ENCODE peak calls at places on chromosome 3, in ten cellular contexts. One of them, this sample, is unnamed.

GRCh38 chr3:45064512-45065372 is 38.6 kb downstream of the CLEC3B start:
- DNase-seq in psoas muscle: no peak
- DNase-seq in uterus: no peak
- DNase-seq in heart left ventricle: no peak
- DNase-seq in epithelial cell of esophagus: peak; percentile 53
- DNase-seq in AG10803: peak; percentile 74
- DNase-seq in BJ: peak; percentile 41
- DNase-seq in foreskin fibroblast: peak; percentile 78
- DNase-seq in cardiac muscle cell: peak; percentile 88
- DNase-seq in AG04450: peak; percentile 41
- DNase-seq in this sample: peak; percentile 43

GRCh38 chr3:197482001-197482400 is 73.8 kb downstream of the BDH1 start:
- DNase-seq in AG10803: no peak
- DNase-seq in BJ: no peak
- DNase-seq in uterus: no peak
- DNase-seq in foreskin fibroblast: peak; percentile 58
- DNase-seq in AG04450: no peak
- DNase-seq in epithelial cell of esophagus: peak; percentile 71
- DNase-seq in heart left ventricle: no peak
- DNase-seq in psoas muscle: no peak
- DNase-seq in cardiac muscle cell: no peak
- DNase-seq in this sample: no peak

GRCh38 chr3:64685331-64685799 is 2.4 kb downstream of the ADAMTS9 start:
- DNase-seq in AG04450: no peak
- DNase-seq in BJ: no peak
- DNase-seq in epithelial cell of esophagus: no peak
- DNase-seq in cardiac muscle cell: peak; percentile 72
- DNase-seq in AG10803: peak; percentile 50
- DNase-seq in psoas muscle: no peak
- DNase-seq in foreskin fibroblast: peak; percentile 67
- DNase-seq in heart left ventricle: peak; percentile 72
- DNase-seq in uterus: peak; percentile 72
- DNase-seq in this sample: no peak

GRCh38 chr3:55402886-55403605 is 84.1 kb downstream of the WNT5A start:
- DNase-seq in uterus: no peak
- DNase-seq in epithelial cell of esophagus: no peak
- DNase-seq in BJ: no peak
- DNase-seq in heart left ventricle: no peak
- DNase-seq in psoas muscle: no peak
- DNase-seq in foreskin fibroblast: peak; percentile 65
- DNase-seq in AG10803: no peak
- DNase-seq in cardiac muscle cell: no peak
- DNase-seq in AG04450: no peak
- DNase-seq in this sample: no peak

GRCh38 chr3:152405915-152406802 is 137.4 kb downstream of the MBNL1 start:
- DNase-seq in BJ: peak; percentile 95
- DNase-seq in epithelial cell of esophagus: peak; percentile 87
- DNase-seq in AG04450: peak; percentile 59
- DNase-seq in heart left ventricle: no peak
- DNase-seq in foreskin fibroblast: peak; percentile 81
- DNase-seq in uterus: no peak
- DNase-seq in psoas muscle: no peak
- DNase-seq in AG10803: peak; percentile 97
- DNase-seq in cardiac muscle cell: peak; percentile 92
- DNase-seq in this sample: peak; percentile 39

GRCh38 chr3:193614430-193614829 is 21.4 kb downstream of the OPA1 start:
- DNase-seq in cardiac muscle cell: no peak
- DNase-seq in heart left ventricle: no peak
- DNase-seq in uterus: no peak
- DNase-seq in AG04450: no peak
- DNase-seq in foreskin fibroblast: no peak
- DNase-seq in psoas muscle: no peak
- DNase-seq in AG10803: no peak
- DNase-seq in epithelial cell of esophagus: no peak
- DNase-seq in BJ: no peak
- DNase-seq in this sample: no peak

GRCh38 chr3:134622803-134623365 is 27.9 kb downstream of the KY start:
- DNase-seq in epithelial cell of esophagus: no peak
- DNase-seq in heart left ventricle: no peak
- DNase-seq in AG10803: no peak
- DNase-seq in AG04450: no peak
- DNase-seq in foreskin fibroblast: no peak
- DNase-seq in uterus: no peak
- DNase-seq in BJ: no peak
- DNase-seq in psoas muscle: no peak
- DNase-seq in cardiac muscle cell: no peak
- DNase-seq in this sample: no peak

GRCh38 chr3:62538706-62539356 is 165.5 kb upstream of the FEZF2 start:
- DNase-seq in heart left ventricle: no peak
- DNase-seq in psoas muscle: no peak
- DNase-seq in uterus: no peak
- DNase-seq in AG04450: no peak
- DNase-seq in foreskin fibroblast: no peak
- DNase-seq in BJ: no peak
- DNase-seq in AG10803: no peak
- DNase-seq in epithelial cell of esophagus: no peak
- DNase-seq in cardiac muscle cell: no peak
- DNase-seq in this sample: no peak

GRCh38 chr3:50655009-50655830 is 19.5 kb upstream of the DOCK3 start:
- DNase-seq in BJ: no peak
- DNase-seq in uterus: no peak
- DNase-seq in epithelial cell of esophagus: peak; percentile 61
- DNase-seq in cardiac muscle cell: no peak
- DNase-seq in AG10803: no peak
- DNase-seq in AG04450: no peak
- DNase-seq in heart left ventricle: no peak
- DNase-seq in foreskin fibroblast: peak; percentile 69
- DNase-seq in psoas muscle: peak; percentile 31
- DNase-seq in this sample: no peak

GRCh38 chr3:3165241-3165640 is 14.2 kb downstream of the CRBN start:
- DNase-seq in psoas muscle: no peak
- DNase-seq in AG10803: no peak
- DNase-seq in BJ: no peak
- DNase-seq in foreskin fibroblast: no peak
- DNase-seq in uterus: no peak
- DNase-seq in AG04450: no peak
- DNase-seq in epithelial cell of esophagus: peak; percentile 24
- DNase-seq in heart left ventricle: no peak
- DNase-seq in cardiac muscle cell: no peak
- DNase-seq in this sample: no peak

GRCh38 chr3:153072856-153073255 is 89.2 kb upstream of the RAP2B start:
- DNase-seq in heart left ventricle: no peak
- DNase-seq in foreskin fibroblast: no peak
- DNase-seq in epithelial cell of esophagus: no peak
- DNase-seq in AG04450: no peak
- DNase-seq in uterus: no peak
- DNase-seq in AG10803: no peak
- DNase-seq in BJ: no peak
- DNase-seq in psoas muscle: no peak
- DNase-seq in cardiac muscle cell: no peak
- DNase-seq in this sample: no peak

GRCh38 chr3:46988616-46989015 is 9.2 kb downstream of the NBEAL2 start:
- DNase-seq in BJ: no peak
- DNase-seq in uterus: no peak
- DNase-seq in AG10803: no peak
- DNase-seq in psoas muscle: peak; percentile 30
- DNase-seq in foreskin fibroblast: no peak
- DNase-seq in epithelial cell of esophagus: no peak
- DNase-seq in heart left ventricle: no peak
- DNase-seq in cardiac muscle cell: no peak
- DNase-seq in AG04450: no peak
- DNase-seq in this sample: no peak
- H3K4me3 ChIP-seq in BJ: no peak overlapping the region
- H3K4me3 ChIP-seq in uterus: no peak overlapping the region
- H3K4me3 ChIP-seq in AG10803: no peak overlapping the region
- H3K4me3 ChIP-seq in psoas muscle: no peak overlapping the region
- H3K4me3 ChIP-seq in foreskin fibroblast: no peak overlapping the region
- H3K4me3 ChIP-seq in epithelial cell of esophagus: no peak overlapping the region
- H3K4me3 ChIP-seq in heart left ventricle: no peak overlapping the region
- H3K4me3 ChIP-seq in cardiac muscle cell: no peak overlapping the region
- H3K4me3 ChIP-seq in AG04450: no peak overlapping the region
- H3K4me3 ChIP-seq in this sample: no peak overlapping the region

DNA sequence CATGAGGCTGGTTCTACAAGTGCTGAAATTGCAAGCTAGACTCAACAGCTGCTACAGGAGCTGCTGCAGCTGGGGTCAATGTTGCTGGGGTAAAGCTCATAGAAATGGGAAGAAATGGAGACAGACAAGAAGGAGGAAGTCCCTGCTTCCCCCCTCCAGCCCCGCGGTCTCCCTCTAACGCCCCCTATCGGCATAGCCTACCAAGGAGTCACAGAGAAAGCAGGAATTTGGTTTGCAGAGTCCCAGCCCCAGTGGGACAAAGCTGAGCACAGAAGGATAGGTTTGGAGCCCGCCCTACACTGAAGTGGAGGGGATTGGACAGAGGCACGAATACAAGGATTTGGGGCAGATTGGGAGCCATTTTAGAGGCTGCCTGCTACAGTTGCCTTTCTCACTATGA is 176.9 kb upstream of the ANKRD28 start:
- DNase-seq in foreskin fibroblast: no peak
- DNase-seq in epithelial cell of esophagus: no peak
- DNase-seq in cardiac muscle cell: no peak
- DNase-seq in AG04450: no peak
- DNase-seq in AG10803: no peak
- DNase-seq in psoas muscle: no peak
- DNase-seq in heart left ventricle: no peak
- DNase-seq in BJ: no peak
- DNase-seq in uterus: no peak
- DNase-seq in this sample: no peak
- TF ChIP-seq CTCF in foreskin fibroblast: no peak
- TF ChIP-seq CTCF in epithelial cell of esophagus: peak; percentile 2
- TF ChIP-seq CTCF in cardiac muscle cell: no peak
- TF ChIP-seq CTCF in AG04450: peak; percentile 10
- TF ChIP-seq CTCF in AG10803: no peak
- TF ChIP-seq CTCF in psoas muscle: no peak
- TF ChIP-seq CTCF in heart left ventricle: no peak
- TF ChIP-seq CTCF in BJ: peak; percentile 15
- TF ChIP-seq CTCF in uterus: no peak
- TF ChIP-seq CTCF in this sample: peak; percentile 56

GRCh38 chr3:189899186-189899585 is 221.5 kb downstream of the P3H2 start:
- DNase-seq in heart left ventricle: no peak
- DNase-seq in cardiac muscle cell: no peak
- DNase-seq in psoas muscle: no peak
- DNase-seq in AG04450: no peak
- DNase-seq in AG10803: no peak
- DNase-seq in uterus: no peak
- DNase-seq in epithelial cell of esophagus: peak; percentile 52
- DNase-seq in foreskin fibroblast: no peak
- DNase-seq in BJ: no peak
- DNase-seq in this sample: no peak

GRCh38 chr3:189903562-189904250 is 217.0 kb downstream of the P3H2 start:
- DNase-seq in AG10803: no peak
- DNase-seq in AG04450: no peak
- DNase-seq in epithelial cell of esophagus: no peak
- DNase-seq in psoas muscle: no peak
- DNase-seq in BJ: no peak
- DNase-seq in uterus: no peak
- DNase-seq in foreskin fibroblast: no peak
- DNase-seq in cardiac muscle cell: peak; percentile 45
- DNase-seq in heart left ventricle: no peak
- DNase-seq in this sample: no peak

GRCh38 chr3:189902230-189903186 is 218.2 kb downstream of the P3H2 start:
- DNase-seq in AG10803: peak; percentile 16
- DNase-seq in heart left ventricle: no peak
- DNase-seq in epithelial cell of esophagus: peak; percentile 41
- DNase-seq in AG04450: no peak
- DNase-seq in psoas muscle: no peak
- DNase-seq in foreskin fibroblast: no peak
- DNase-seq in BJ: no peak
- DNase-seq in uterus: no peak
- DNase-seq in cardiac muscle cell: no peak
- DNase-seq in this sample: no peak

GRCh38 chr3:189900578-189900977 is 220.1 kb downstream of the P3H2 start:
- DNase-seq in foreskin fibroblast: no peak
- DNase-seq in epithelial cell of esophagus: peak; percentile 88
- DNase-seq in uterus: no peak
- DNase-seq in AG04450: no peak
- DNase-seq in AG10803: no peak
- DNase-seq in cardiac muscle cell: no peak
- DNase-seq in heart left ventricle: no peak
- DNase-seq in BJ: no peak
- DNase-seq in psoas muscle: no peak
- DNase-seq in this sample: no peak

GRCh38 chr3:189901481-189901880 is 219.2 kb downstream of the P3H2 start:
- DNase-seq in cardiac muscle cell: no peak
- DNase-seq in BJ: no peak
- DNase-seq in heart left ventricle: no peak
- DNase-seq in AG10803: no peak
- DNase-seq in foreskin fibroblast: no peak
- DNase-seq in AG04450: no peak
- DNase-seq in psoas muscle: no peak
- DNase-seq in uterus: no peak
- DNase-seq in epithelial cell of esophagus: no peak
- DNase-seq in this sample: no peak
- H3K4me3 ChIP-seq in cardiac muscle cell: no peak overlapping the region
- H3K4me3 ChIP-seq in BJ: no peak overlapping the region
- H3K4me3 ChIP-seq in heart left ventricle: no peak overlapping the region
- H3K4me3 ChIP-seq in AG10803: no peak overlapping the region
- H3K4me3 ChIP-seq in foreskin fibroblast: no peak overlapping the region
- H3K4me3 ChIP-seq in AG04450: no peak overlapping the region
- H3K4me3 ChIP-seq in psoas muscle: no peak overlapping the region
- H3K4me3 ChIP-seq in uterus: no peak overlapping the region
- H3K4me3 ChIP-seq in epithelial cell of esophagus: no peak overlapping the region
- H3K4me3 ChIP-seq in this sample: no peak overlapping the region

GRCh38 chr3:185460719-185461350 is 38.0 kb downstream of the TMEM41A start:
- DNase-seq in uterus: no peak
- DNase-seq in heart left ventricle: no peak
- DNase-seq in epithelial cell of esophagus: peak; percentile 51
- DNase-seq in AG10803: peak; percentile 16
- DNase-seq in foreskin fibroblast: peak; percentile 40
- DNase-seq in AG04450: no peak
- DNase-seq in BJ: no peak
- DNase-seq in psoas muscle: no peak
- DNase-seq in cardiac muscle cell: peak; percentile 47
- DNase-seq in this sample: no peak

GRCh38 chr3:185460283-185460682 is 38.6 kb downstream of the TMEM41A start:
- DNase-seq in psoas muscle: no peak
- DNase-seq in epithelial cell of esophagus: no peak
- DNase-seq in foreskin fibroblast: no peak
- DNase-seq in uterus: no peak
- DNase-seq in AG10803: no peak
- DNase-seq in heart left ventricle: no peak
- DNase-seq in AG04450: no peak
- DNase-seq in cardiac muscle cell: no peak
- DNase-seq in BJ: no peak
- DNase-seq in this sample: no peak

GRCh38 chr3:185457376-185457775 is 41.5 kb downstream of the TMEM41A start:
- DNase-seq in heart left ventricle: no peak
- DNase-seq in epithelial cell of esophagus: no peak
- DNase-seq in psoas muscle: no peak
- DNase-seq in BJ: no peak
- DNase-seq in cardiac muscle cell: no peak
- DNase-seq in AG04450: no peak
- DNase-seq in AG10803: no peak
- DNase-seq in uterus: no peak
- DNase-seq in foreskin fibroblast: no peak
- DNase-seq in this sample: no peak

DNA sequence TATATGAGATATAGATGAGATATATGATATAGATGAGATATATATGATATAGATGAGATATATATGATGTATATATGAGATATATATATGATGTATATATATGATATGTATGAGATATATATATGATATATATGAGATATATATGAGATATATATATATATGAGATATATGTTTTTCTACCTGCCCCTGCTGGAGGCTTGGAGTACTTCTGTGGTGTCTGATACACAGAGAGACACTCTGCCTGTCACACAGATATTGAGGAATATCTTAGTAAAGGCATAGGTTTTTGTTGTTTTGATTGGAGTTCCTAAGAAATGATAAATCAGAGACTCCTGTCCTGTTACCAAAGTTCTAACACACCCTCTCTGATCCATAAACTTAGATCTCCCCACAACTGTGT is 43.0 kb downstream of the TMEM41A start:
- DNase-seq in epithelial cell of esophagus: no peak
- DNase-seq in heart left ventricle: no peak
- DNase-seq in AG10803: no peak
- DNase-seq in BJ: no peak
- DNase-seq in uterus: no peak
- DNase-seq in AG04450: no peak
- DNase-seq in foreskin fibroblast: peak; percentile 8
- DNase-seq in cardiac muscle cell: no peak
- DNase-seq in psoas muscle: no peak
- DNase-seq in this sample: no peak
- TF ChIP-seq CTCF in epithelial cell of esophagus: peak; percentile 28
- TF ChIP-seq CTCF in heart left ventricle: no peak
- TF ChIP-seq CTCF in AG10803: peak; percentile 7
- TF ChIP-seq CTCF in BJ: no peak
- TF ChIP-seq CTCF in uterus: no peak
- TF ChIP-seq CTCF in AG04450: peak; percentile 20
- TF ChIP-seq CTCF in foreskin fibroblast: peak; percentile 5
- TF ChIP-seq CTCF in cardiac muscle cell: peak; percentile 8
- TF ChIP-seq CTCF in psoas muscle: no peak
- TF ChIP-seq CTCF in this sample: no peak

This sample was measured in HFF-Myc.